ENCODE peak calls at places on chromosomes 6 and 20, in four cellular contexts. Y, M, A and X are unnamed samples.

GRCh38 chr6:72554203-72554564 is 67.7 kb upstream of the KCNQ5 start:
- DNase-seq in Y (no peak), M (peak), A (no peak), X (no peak)

GRCh38 chr6:34496103-34496685 is 30.3 kb downstream of the PACSIN1 start:
- DNase-seq in Y (no peak), M (no peak), A (peak), X (no peak)

GRCh38 chr6:20202070-20202658 is 10.1 kb downstream of the MBOAT1 start:
- DNase-seq in Y (no peak), M (peak), A (no peak), X (no peak)

GRCh38 chr6:48814957-48815356 is 648.1 kb downstream of the MMUT start:
- DNase-seq in Y (no peak), M (no peak), A (no peak), X (no peak)

GRCh38 chr6:19333936-19334335 is 503.2 kb upstream of the ID4 start:
- DNase-seq in Y (no peak), M (peak), A (no peak), X (no peak)

GRCh38 chr6:91483415-91483814 is 896.5 kb upstream of the MAP3K7 start:
- DNase-seq in Y (no peak), M (no peak), A (no peak), X (no peak)

GRCh38 chr20:57437672-57438330 is 46.6 kb downstream of the RBM38 start:
- DNase-seq in Y (no peak), M (no peak), A (no peak), X (no peak)

GRCh38 chr6:73058736-73059135 is 166.6 kb downstream of the KHDC1L start:
- DNase-seq in Y (no peak), M (peak), A (no peak), X (no peak)

GRCh38 chr6:34572021-34572420 is 15.9 kb upstream of the SPDEF start:
- DNase-seq in Y (no peak), M (no peak), A (no peak), X (no peak)